ENCODE peak calls at places on chromosomes 2 and 18, in eight cellular contexts. A is heart right ventricle, X is neural progenitor cell, J is left lung, B is K562, R is brain microvascular endothelial cell, Y is endothelial cell of umbilical vein, Z is HCT116. M is an unnamed sample.

GRCh38 chr18:42025974-42026625 is 71.1 kb downstream of the PIK3C3 start:
- DNase-seq in B (no peak), J (no peak), Z (no peak), X (no peak), R (no peak), Y (no peak), A (no peak), M (no peak)

GRCh38 chr2:53028259-53028658 is 739.3 kb upstream of the CHAC2 start:
- DNase-seq in X (no peak), Y (no peak), J (no peak), Z (no peak), B (no peak), A (no peak), R (no peak), M (no peak)

GRCh38 chr18:55314615-55315237 is 273.3 kb downstream of the TCF4 start:
- DNase-seq in Y (no peak), X (peak), R (no peak), J (no peak), A (no peak), Z (no peak), B (no peak), M (no peak)

GRCh38 chr18:38695559-38696270 is 1130.1 kb upstream of the CELF4 start:
- DNase-seq in Y (no peak), B (no peak), R (no peak), Z (no peak), J (no peak), X (no peak), A (no peak), M (no peak)

GRCh38 chr2:96985630-96986385 is 572 bp downstream of the FAM178B start:
- DNase-seq in Z (no peak), A (no peak), R (no peak), J (no peak), B (no peak), X (no peak), Y (no peak), M (no peak)

GRCh38 chr2:128781888-128782385 is 463.3 kb upstream of the HS6ST1 start:
- DNase-seq in Z (no peak), B (no peak), Y (no peak), X (no peak), R (no peak), A (no peak), J (no peak), M (no peak)

GRCh38 chr2:9813312-9814128 is 29.8 kb upstream of the TAF1B start:
- DNase-seq in J (peak), R (peak), X (peak), Y (peak), B (peak), A (peak), Z (no peak), M (no peak)

GRCh38 chr2:121090088-121090715 is 194.8 kb downstream of the TFCP2L1 start:
- DNase-seq in A (no peak), J (no peak), R (no peak), Z (no peak), X (no peak), B (no peak), Y (no peak), M (no peak)

GRCh38 chr2:164669291-164669690 is 48.0 kb upstream of the GRB14 start:
- DNase-seq in R (no peak), X (no peak), A (no peak), Z (no peak), B (no peak), Y (no peak), J (no peak), M (no peak)

GRCh38 chr2:75820693-75821092 is 110.0 kb upstream of the GCFC2 start:
- DNase-seq in J (no peak), A (no peak), Y (no peak), Z (no peak), R (no peak), B (no peak), X (no peak), M (no peak)

GRCh38 chr2:163877316-163877715 is 141.5 kb upstream of the FIGN start:
- DNase-seq in X (no peak), A (no peak), B (no peak), J (no peak), Y (peak), Z (no peak), R (peak), M (no peak)

GRCh38 chr2:38438536-38439225 is 61.6 kb upstream of the ATL2 start:
- DNase-seq in A (no peak), R (no peak), J (no peak), B (no peak), Y (no peak), Z (no peak), X (no peak), M (no peak)

GRCh38 chr18:32469190-32469611 is 1.5 kb downstream of the GAREM1 start:
- DNase-seq in B (peak), Y (peak), Z (peak), R (peak), A (peak), X (peak), J (no peak), M (no peak)

GRCh38 chr2:5748391-5748790 is 56.2 kb downstream of the SOX11 start:
- DNase-seq in B (no peak), J (no peak), R (no peak), Y (no peak), Z (no peak), A (no peak), X (no peak), M (no peak)

GRCh38 chr2:111617804-111618576 is 266.0 kb downstream of the ANAPC1 start:
- DNase-seq in B (no peak), Y (no peak), R (no peak), A (peak), J (peak), X (no peak), Z (peak), M (no peak)

GRCh38 chr18:58058720-58059119 is 14.7 kb downstream of the NEDD4L start:
- DNase-seq in A (no peak), J (no peak), Y (no peak), X (no peak), Z (no peak), B (peak), R (peak), M (no peak)

GRCh38 chr2:66445076-66445724 is 10.3 kb downstream of the MEIS1 start:
- DNase-seq in Y (no peak), R (no peak), A (peak), X (peak), B (no peak), Z (no peak), J (no peak), M (no peak)

GRCh38 chr2:54770211-54770610 is 46.7 kb downstream of the EML6 start:
- DNase-seq in Y (no peak), Z (no peak), J (no peak), X (no peak), B (no peak), R (no peak), A (no peak), M (no peak)

GRCh38 chr18:10025756-10026290 is 112.0 kb downstream of the VAPA start:
- DNase-seq in R (no peak), X (no peak), J (no peak), B (no peak), Y (no peak), Z (no peak), A (no peak), M (no peak)

GRCh38 chr2:144519934-144520717 is at the start of gene ZEB2:
- DNase-seq in A (peak), R (peak), J (peak), X (peak), Y (peak), B (peak), Z (peak), M (no peak)

GRCh38 chr2:213237787-213238186 is 46.5 kb upstream of the SPAG16 start:
- DNase-seq in R (no peak), X (no peak), Y (no peak), Z (no peak), J (no peak), A (no peak), B (no peak), M (no peak)
- H3K27ac ChIP-seq in R (peak), X (no peak), Y (no peak), Z (no peak), J (no peak), A (no peak), B (no peak), M (no peak)

GRCh38 chr2:106602042-106602441 is 114.9 kb downstream of the CD8B2 start:
- DNase-seq in X (no peak), B (no peak), R (no peak), Y (no peak), J (no peak), Z (no peak), A (no peak), M (no peak)

GRCh38 chr2:106599540-106599939 is 112.4 kb downstream of the CD8B2 start:
- DNase-seq in Z (no peak), B (no peak), Y (no peak), X (no peak), J (no peak), A (no peak), R (no peak), M (no peak)

DNA sequence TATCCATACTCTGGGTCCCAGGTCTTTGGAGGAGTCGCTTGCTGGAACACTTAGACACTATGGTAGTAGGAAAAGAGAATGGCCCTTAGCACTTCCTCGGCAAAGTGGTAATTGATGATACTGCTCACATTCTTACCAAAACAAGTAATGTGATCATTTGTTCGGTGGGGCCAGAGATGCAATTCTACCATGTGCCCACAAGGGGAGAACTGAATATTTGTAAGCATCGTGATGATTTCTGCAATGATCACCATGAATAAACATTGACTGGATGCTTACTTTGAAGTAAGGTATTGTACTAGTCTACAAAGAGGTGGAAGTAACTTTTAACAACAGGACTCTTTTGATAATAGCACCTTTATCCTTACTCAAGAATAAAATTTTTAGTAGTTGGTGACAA is 109.7 kb downstream of the CD8B2 start:
- DNase-seq in Y (no peak), J (no peak), B (peak), R (no peak), Z (no peak), A (no peak), X (peak), M (no peak)
- TF ChIP-seq CTCF in Y (no peak), J (no peak), B (no peak), R (peak), Z (peak), A (peak), X (peak), M (peak)

DNA sequence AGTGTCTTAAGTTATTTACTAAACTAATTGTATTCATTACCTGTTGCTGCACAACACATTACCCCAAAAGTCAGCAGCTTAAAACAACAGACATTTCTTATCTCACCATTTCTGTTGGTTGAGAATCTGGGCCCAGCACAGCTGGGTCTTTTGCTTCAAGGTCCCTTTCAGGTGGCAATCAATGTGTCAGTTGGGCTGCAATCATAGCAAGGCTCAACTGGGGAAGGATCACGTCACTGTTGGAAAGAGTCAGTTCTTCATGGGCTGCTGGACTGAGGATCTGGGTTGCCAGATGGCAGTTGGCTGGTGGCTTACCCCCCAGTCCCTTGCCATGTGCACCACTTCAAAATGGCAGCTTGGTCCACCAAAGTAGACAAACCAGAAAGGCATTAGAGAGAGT is 261.2 kb downstream of the SUCLG1 start:
- DNase-seq in Y (no peak), J (no peak), R (no peak), A (no peak), Z (no peak), B (no peak), X (no peak), M (no peak)
- H3K4me3 ChIP-seq in Y (no peak), J (no peak), R (no peak), A (no peak), Z (no peak), B (no peak), X (no peak), M (no peak)

DNA sequence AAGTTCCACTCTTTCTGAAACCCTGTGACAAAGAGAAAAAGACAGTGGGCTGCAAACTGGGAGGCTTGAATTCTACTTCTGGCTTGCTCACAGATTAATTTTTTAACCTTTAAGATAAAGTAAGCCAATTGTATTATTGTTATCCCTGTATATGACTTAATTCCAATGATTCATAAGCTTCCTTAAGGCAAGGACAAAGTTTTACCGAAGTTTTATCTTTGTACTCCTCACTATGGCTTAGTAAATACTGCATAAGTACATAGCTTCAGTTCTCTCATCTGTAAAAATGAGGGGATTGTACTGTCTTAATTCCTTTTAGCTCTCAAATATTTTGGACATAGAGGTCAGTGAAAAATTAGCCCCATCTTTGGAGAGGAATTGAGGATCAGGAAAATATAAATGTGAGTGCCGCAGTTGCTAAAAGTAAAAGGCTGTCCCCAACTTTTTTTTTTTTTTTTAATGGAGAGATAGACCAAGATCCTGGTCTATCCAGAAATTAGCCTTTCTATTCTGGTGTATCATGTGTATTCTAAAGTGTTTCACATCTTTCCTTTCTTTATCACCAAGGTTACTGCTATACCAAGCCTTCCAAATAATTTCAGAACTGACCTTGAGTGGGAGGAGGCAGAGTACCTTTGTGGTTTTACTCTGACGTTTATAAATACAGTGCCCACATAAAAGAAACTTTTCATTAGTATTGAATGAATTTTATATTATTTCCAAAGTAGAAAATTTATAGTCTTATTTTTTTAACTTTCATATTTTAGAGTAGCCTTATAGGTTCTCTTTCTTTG is 13.3 kb downstream of the RELCH start:
- DNase-seq in J (no peak), Y (peak), X (no peak), A (no peak), Z (no peak), R (no peak), B (no peak), M (no peak)
- H3K27ac ChIP-seq in J (peak), Y (no peak), X (no peak), A (no peak), Z (no peak), R (no peak), B (no peak), M (no peak)

GRCh38 chr2:207166349-207167128 is 791 bp upstream of the KLF7 start:
- DNase-seq in A (peak), J (peak), R (peak), X (peak), Z (no peak), B (peak), Y (peak), M (no peak)
- TF ChIP-seq CTCF in A (peak), J (peak), R (peak), X (peak), Z (no peak), B (no peak), Y (peak), M (peak)

GRCh38 chr2:180979086-180979934 is 1.1 kb upstream of the UBE2E3 start:
- DNase-seq in B (peak), Z (no peak), X (peak), A (no peak), Y (peak), J (no peak), R (peak), M (no peak)
- H3K4me3 ChIP-seq in B (peak), Z (peak), X (peak), A (peak), Y (peak), J (peak), R (peak), M (peak)

GRCh38 chr2:50466694-50467093 is 565.2 kb downstream of the NRXN1 start:
- DNase-seq in R (no peak), A (no peak), Z (no peak), Y (no peak), B (no peak), J (no peak), X (no peak), M (no peak)

DNA sequence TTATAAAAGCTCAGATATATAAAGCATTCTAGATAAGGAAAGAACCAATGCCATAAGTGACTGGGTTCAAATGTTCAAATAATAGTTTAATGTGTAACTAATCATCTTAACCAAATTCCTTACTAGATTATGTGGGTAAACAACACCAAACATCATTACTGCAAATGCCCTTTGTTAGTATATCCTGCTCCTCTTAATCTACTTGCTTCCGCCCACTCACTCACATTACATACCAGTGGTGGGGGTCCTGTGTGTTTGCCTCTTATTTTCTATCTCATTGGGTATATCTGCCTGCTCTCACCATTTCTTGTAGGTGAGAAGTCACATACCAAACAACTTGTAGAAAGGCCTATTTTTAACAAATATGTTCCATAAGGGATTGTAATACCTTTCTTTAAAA is 562.1 kb downstream of the NRXN1 start:
- DNase-seq in X (peak), A (no peak), J (no peak), B (no peak), R (no peak), Z (no peak), Y (no peak), M (no peak)
- H3K27ac ChIP-seq in X (no peak), A (no peak), J (no peak), B (no peak), R (no peak), Z (no peak), Y (no peak), M (no peak)